ENCODE peak calls at places on chromosomes 16 and 17, in five cellular contexts. One of them, this sample, is unnamed. For H3K4me1 and H3K9me3, the result is how much of the 10 kb centered on the place peaks cover.

GRCh38 chr17:55442953-55443683 is 21.5 kb upstream of the MMD start:
- DNase-seq in tibial artery: no peak
- DNase-seq in right cardiac atrium: no peak
- DNase-seq in heart right ventricle: no peak
- DNase-seq in effector memory CD4-positive, alpha-beta T cell: no peak
- DNase-seq in this sample: no peak

GRCh38 chr16:89972244-89973234 is 24.0 kb downstream of the DEF8 start:
- DNase-seq in heart right ventricle: peak
- DNase-seq in tibial artery: peak
- DNase-seq in effector memory CD4-positive, alpha-beta T cell: peak
- DNase-seq in right cardiac atrium: peak
- DNase-seq in this sample: peak

GRCh38 chr17:40486513-40487370 is 14.7 kb downstream of the TNS4 start:
- DNase-seq in tibial artery: no peak
- DNase-seq in effector memory CD4-positive, alpha-beta T cell: no peak
- DNase-seq in heart right ventricle: no peak
- DNase-seq in right cardiac atrium: peak
- DNase-seq in this sample: no peak

GRCh38 chr17:10613775-10614513 is 43.2 kb downstream of the MYH3 start:
- DNase-seq in effector memory CD4-positive, alpha-beta T cell: no peak
- DNase-seq in heart right ventricle: no peak
- DNase-seq in right cardiac atrium: no peak
- DNase-seq in tibial artery: no peak
- DNase-seq in this sample: no peak

GRCh38 chr17:66548158-66548557 is 245.7 kb downstream of the PRKCA start:
- DNase-seq in right cardiac atrium: no peak
- DNase-seq in heart right ventricle: no peak
- DNase-seq in effector memory CD4-positive, alpha-beta T cell: no peak
- DNase-seq in tibial artery: no peak
- DNase-seq in this sample: peak

GRCh38 chr16:81136331-81137011 is 40.3 kb upstream of the GCSH start:
- DNase-seq in heart right ventricle: no peak
- DNase-seq in right cardiac atrium: no peak
- DNase-seq in tibial artery: no peak
- DNase-seq in effector memory CD4-positive, alpha-beta T cell: no peak
- DNase-seq in this sample: peak

GRCh38 chr17:36755586-36755985 is 154.2 kb downstream of the MRM1 start:
- DNase-seq in heart right ventricle: no peak
- DNase-seq in tibial artery: no peak
- DNase-seq in effector memory CD4-positive, alpha-beta T cell: peak
- DNase-seq in right cardiac atrium: no peak
- DNase-seq in this sample: no peak

GRCh38 chr16:51939371-51940005 is 607.5 kb downstream of the TOX3 start:
- DNase-seq in right cardiac atrium: no peak
- DNase-seq in heart right ventricle: no peak
- DNase-seq in effector memory CD4-positive, alpha-beta T cell: no peak
- DNase-seq in tibial artery: no peak
- DNase-seq in this sample: no peak

DNA sequence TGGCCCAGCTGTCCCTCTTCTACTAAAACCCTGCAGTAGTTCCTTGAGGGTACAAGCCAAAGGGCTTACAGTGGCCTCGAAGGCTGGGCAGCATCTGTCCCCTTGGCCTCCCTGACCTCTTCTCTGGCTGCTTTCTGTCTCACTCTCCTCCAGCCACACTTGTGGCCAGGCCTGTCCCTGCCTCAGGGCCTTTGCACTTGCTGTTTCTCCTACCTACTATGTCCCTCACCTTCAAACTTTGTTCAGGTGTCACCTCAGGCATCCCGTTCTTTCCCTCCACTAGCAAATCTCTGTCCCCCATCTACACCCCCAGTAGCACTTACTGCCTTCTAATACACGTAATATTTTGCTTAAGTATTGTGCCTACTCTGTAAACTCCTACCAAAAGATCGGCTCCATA is 6.0 kb downstream of the ABCC1 start:
- DNase-seq in effector memory CD4-positive, alpha-beta T cell: no peak
- DNase-seq in heart right ventricle: no peak
- DNase-seq in tibial artery: no peak
- DNase-seq in right cardiac atrium: no peak
- DNase-seq in this sample: no peak
- H3K4me1 ChIP-seq in effector memory CD4-positive, alpha-beta T cell: under half
- H3K4me1 ChIP-seq in heart right ventricle: under half
- H3K4me1 ChIP-seq in tibial artery: under half
- H3K4me1 ChIP-seq in right cardiac atrium: under half
- H3K4me1 ChIP-seq in this sample: under half

GRCh38 chr17:31476525-31477416 is 85.3 kb downstream of the RAB11FIP4 start:
- DNase-seq in heart right ventricle: no peak
- DNase-seq in tibial artery: no peak
- DNase-seq in effector memory CD4-positive, alpha-beta T cell: no peak
- DNase-seq in right cardiac atrium: no peak
- DNase-seq in this sample: no peak
- H3K27ac ChIP-seq in heart right ventricle: no peak
- H3K27ac ChIP-seq in tibial artery: no peak
- H3K27ac ChIP-seq in effector memory CD4-positive, alpha-beta T cell: no peak
- H3K27ac ChIP-seq in right cardiac atrium: no peak
- H3K27ac ChIP-seq in this sample: no peak

GRCh38 chr16:64654137-64654652 is 467.7 kb downstream of the CDH11 start:
- DNase-seq in heart right ventricle: no peak
- DNase-seq in tibial artery: no peak
- DNase-seq in effector memory CD4-positive, alpha-beta T cell: no peak
- DNase-seq in right cardiac atrium: no peak
- DNase-seq in this sample: no peak
- H3K9me3 ChIP-seq in heart right ventricle: under half
- H3K9me3 ChIP-seq in tibial artery: under half
- H3K9me3 ChIP-seq in effector memory CD4-positive, alpha-beta T cell: under half
- H3K9me3 ChIP-seq in right cardiac atrium: under half
- H3K9me3 ChIP-seq in this sample: under half

GRCh38 chr16:88078111-88078775 is 127.0 kb downstream of the BANP start:
- DNase-seq in right cardiac atrium: peak
- DNase-seq in tibial artery: no peak
- DNase-seq in effector memory CD4-positive, alpha-beta T cell: no peak
- DNase-seq in heart right ventricle: no peak
- DNase-seq in this sample: no peak
- H3K4me1 ChIP-seq in right cardiac atrium: under half
- H3K4me1 ChIP-seq in tibial artery: under half
- H3K4me1 ChIP-seq in effector memory CD4-positive, alpha-beta T cell: under half
- H3K4me1 ChIP-seq in heart right ventricle: under half
- H3K4me1 ChIP-seq in this sample: under half

GRCh38 chr16:50246299-50247122 is 19.8 kb upstream of the ADCY7 start:
- DNase-seq in heart right ventricle: peak
- DNase-seq in effector memory CD4-positive, alpha-beta T cell: no peak
- DNase-seq in right cardiac atrium: peak
- DNase-seq in tibial artery: peak
- DNase-seq in this sample: no peak
- H3K27ac ChIP-seq in heart right ventricle: peak
- H3K27ac ChIP-seq in effector memory CD4-positive, alpha-beta T cell: no peak
- H3K27ac ChIP-seq in right cardiac atrium: no peak
- H3K27ac ChIP-seq in tibial artery: peak
- H3K27ac ChIP-seq in this sample: peak

GRCh38 chr17:21302711-21303425 is 18.4 kb downstream of the MAP2K3 start:
- DNase-seq in effector memory CD4-positive, alpha-beta T cell: no peak
- DNase-seq in heart right ventricle: no peak
- DNase-seq in right cardiac atrium: peak
- DNase-seq in tibial artery: no peak
- DNase-seq in this sample: no peak
- H3K9me3 ChIP-seq in effector memory CD4-positive, alpha-beta T cell: under half
- H3K9me3 ChIP-seq in heart right ventricle: under half
- H3K9me3 ChIP-seq in right cardiac atrium: under half
- H3K9me3 ChIP-seq in tibial artery: under half
- H3K9me3 ChIP-seq in this sample: under half

GRCh38 chr16:68987734-68988457 is 117.6 kb upstream of the HAS3 start:
- DNase-seq in effector memory CD4-positive, alpha-beta T cell: no peak
- DNase-seq in tibial artery: no peak
- DNase-seq in right cardiac atrium: no peak
- DNase-seq in heart right ventricle: no peak
- DNase-seq in this sample: no peak

GRCh38 chr16:68992521-68992920 is 112.9 kb upstream of the HAS3 start:
- DNase-seq in tibial artery: no peak
- DNase-seq in heart right ventricle: no peak
- DNase-seq in right cardiac atrium: no peak
- DNase-seq in effector memory CD4-positive, alpha-beta T cell: no peak
- DNase-seq in this sample: peak

GRCh38 chr16:68993421-68993820 is 112.0 kb upstream of the HAS3 start:
- DNase-seq in tibial artery: no peak
- DNase-seq in heart right ventricle: no peak
- DNase-seq in right cardiac atrium: no peak
- DNase-seq in effector memory CD4-positive, alpha-beta T cell: no peak
- DNase-seq in this sample: no peak

GRCh38 chr16:68993885-68994284 is 111.6 kb upstream of the HAS3 start:
- DNase-seq in heart right ventricle: no peak
- DNase-seq in effector memory CD4-positive, alpha-beta T cell: no peak
- DNase-seq in right cardiac atrium: no peak
- DNase-seq in tibial artery: no peak
- DNase-seq in this sample: no peak

DNA sequence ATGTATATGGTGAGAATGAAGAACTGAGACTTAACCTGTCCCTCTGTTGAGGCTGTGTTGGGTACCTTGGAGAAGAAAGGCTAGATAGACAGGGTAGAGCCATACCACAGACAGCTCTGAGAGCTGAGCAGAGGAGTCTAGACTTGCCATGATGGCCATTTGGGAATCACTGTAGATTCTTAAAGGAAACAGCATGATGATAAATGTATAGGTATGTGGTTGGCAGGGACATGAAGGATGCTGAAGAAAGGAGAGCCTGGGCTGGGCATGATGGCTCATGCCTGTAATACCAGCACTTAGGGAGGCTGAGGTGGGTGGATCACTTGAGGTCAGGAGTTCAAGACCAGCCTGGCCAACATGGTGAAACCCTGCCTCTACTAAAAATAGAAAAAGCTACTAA is 114.4 kb upstream of the HAS3 start:
- DNase-seq in effector memory CD4-positive, alpha-beta T cell: no peak
- DNase-seq in right cardiac atrium: no peak
- DNase-seq in tibial artery: no peak
- DNase-seq in heart right ventricle: no peak
- DNase-seq in this sample: no peak
- H3K4me1 ChIP-seq in effector memory CD4-positive, alpha-beta T cell: under half
- H3K4me1 ChIP-seq in right cardiac atrium: under half
- H3K4me1 ChIP-seq in tibial artery: under half
- H3K4me1 ChIP-seq in heart right ventricle: under half
- H3K4me1 ChIP-seq in this sample: half or more

GRCh38 chr17:47821031-47821423 is 567 bp downstream of the OSBPL7 start:
- DNase-seq in right cardiac atrium: no peak
- DNase-seq in heart right ventricle: no peak
- DNase-seq in effector memory CD4-positive, alpha-beta T cell: no peak
- DNase-seq in tibial artery: no peak
- DNase-seq in this sample: no peak

GRCh38 chr17:47819475-47819874 is 2.1 kb downstream of the OSBPL7 start:
- DNase-seq in right cardiac atrium: no peak
- DNase-seq in heart right ventricle: no peak
- DNase-seq in effector memory CD4-positive, alpha-beta T cell: no peak
- DNase-seq in tibial artery: no peak
- DNase-seq in this sample: no peak

GRCh38 chr17:47821424-47822379 is at the start of gene OSBPL7:
- DNase-seq in right cardiac atrium: peak
- DNase-seq in effector memory CD4-positive, alpha-beta T cell: peak
- DNase-seq in heart right ventricle: peak
- DNase-seq in tibial artery: peak
- DNase-seq in this sample: peak

GRCh38 chr17:47818002-47818695 is 3.4 kb downstream of the OSBPL7 start:
- DNase-seq in right cardiac atrium: no peak
- DNase-seq in tibial artery: no peak
- DNase-seq in heart right ventricle: no peak
- DNase-seq in effector memory CD4-positive, alpha-beta T cell: no peak
- DNase-seq in this sample: peak

DNA sequence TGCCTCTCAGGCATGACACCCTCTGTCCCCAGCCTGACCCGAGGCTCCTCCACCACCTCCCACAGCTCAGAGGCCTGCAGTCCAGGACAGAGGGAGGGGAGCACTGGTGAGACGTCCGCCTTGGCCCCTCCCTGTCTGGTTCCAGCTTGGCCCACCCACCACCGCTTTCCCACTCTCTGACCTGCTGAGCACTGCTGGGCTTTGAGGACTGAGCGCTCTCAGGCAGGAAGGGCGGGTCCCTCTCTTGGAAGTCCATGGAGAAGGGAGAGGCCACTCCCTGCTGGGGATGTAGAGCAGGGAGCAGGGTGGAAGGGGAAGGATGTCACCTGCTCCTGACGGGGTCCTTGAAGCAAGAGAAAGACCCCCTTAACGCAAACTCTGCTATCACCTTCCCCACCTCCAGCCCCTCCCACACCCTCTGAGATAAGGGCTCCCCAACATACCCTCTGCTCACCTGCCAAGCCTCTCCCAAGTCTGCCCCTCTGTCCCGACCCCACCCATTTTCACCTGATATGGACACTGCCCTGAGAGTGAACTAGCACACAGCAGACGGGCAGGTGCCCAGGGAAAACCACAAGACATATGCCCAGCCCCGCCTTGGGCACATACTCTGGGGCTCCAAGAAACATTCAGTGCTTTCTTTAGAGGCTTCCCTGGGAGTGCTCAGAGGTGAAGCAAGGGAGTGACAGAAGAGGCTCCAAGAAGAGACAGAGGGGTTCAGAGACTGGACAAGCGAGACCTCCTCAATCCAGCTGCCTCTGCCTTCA is 1.4 kb downstream of the OSBPL7 start:
- DNase-seq in effector memory CD4-positive, alpha-beta T cell: no peak
- DNase-seq in right cardiac atrium: no peak
- DNase-seq in heart right ventricle: no peak
- DNase-seq in tibial artery: no peak
- DNase-seq in this sample: no peak
- H3K27ac ChIP-seq in effector memory CD4-positive, alpha-beta T cell: peak
- H3K27ac ChIP-seq in right cardiac atrium: no peak
- H3K27ac ChIP-seq in heart right ventricle: peak
- H3K27ac ChIP-seq in tibial artery: no peak
- H3K27ac ChIP-seq in this sample: no peak

This sample was measured in SJSA1.